ENCODE peak calls at places on chromosomes 12 and 14, in four cellular contexts. F, S, P and J are unnamed samples.

GRCh38 chr12:93918262-93918661 is 230.1 kb upstream of the PLXNC1 start:
- DNase-seq in F (peak; percentile 20), S (no peak), P (no peak), J (peak; percentile 95)

GRCh38 chr12:112303004-112303403 is 79.2 kb downstream of the HECTD4 start:
- DNase-seq in S (no peak), F (no peak), P (no peak), J (peak; percentile 72)

GRCh38 chr12:82461851-82462250 is 103.5 kb downstream of the METTL25 start:
- DNase-seq in S (no peak), P (no peak), F (peak; percentile 30), J (no peak)

GRCh38 chr14:52703225-52703624 is 3.8 kb upstream of the PSMC6 start:
- DNase-seq in S (peak; percentile 58), P (no peak), F (peak; percentile 86), J (peak; percentile 98)

GRCh38 chr12:14716848-14717444 is 20.5 kb upstream of the GUCY2C start:
- DNase-seq in P (no peak), F (peak; percentile 9), S (peak; percentile 81), J (peak; percentile 57)

GRCh38 chr12:6295187-6295811 is 15.2 kb upstream of the PLEKHG6 start:
- DNase-seq in F (peak; percentile 67), S (peak; percentile 90), P (no peak), J (peak; percentile 81)

GRCh38 chr12:115817399-115817798 is 460.1 kb downstream of the MED13L start:
- DNase-seq in F (no peak), S (no peak), P (no peak), J (no peak)

GRCh38 chr12:44972746-44973421 is 78.0 kb downstream of the DBX2 start:
- DNase-seq in P (no peak), S (no peak), F (no peak), J (peak; percentile 14)

GRCh38 chr14:93686313-93686712 is 102.0 kb downstream of the PRIMA1 start:
- DNase-seq in P (no peak), F (no peak), S (no peak), J (no peak)

GRCh38 chr12:57511588-57512325 is 8.6 kb downstream of the DDIT3 start:
- DNase-seq in S (no peak), F (no peak), P (no peak), J (no peak)

GRCh38 chr12:124159655-124160054 is 135.2 kb upstream of the RFLNA start:
- DNase-seq in S (peak; percentile 60), P (no peak), F (no peak), J (no peak)

GRCh38 chr12:49086116-49086515 is 8.5 kb downstream of the DHH start:
- DNase-seq in S (no peak), F (no peak), P (no peak), J (no peak)

GRCh38 chr12:49091056-49091835 is 3.4 kb downstream of the DHH start:
- DNase-seq in S (no peak), F (no peak), P (no peak), J (no peak)

GRCh38 chr12:49088932-49089330 is 5.7 kb downstream of the DHH start:
- DNase-seq in F (no peak), P (no peak), S (no peak), J (no peak)

GRCh38 chr12:49089831-49090773 is 4.5 kb downstream of the DHH start:
- DNase-seq in F (no peak), P (no peak), S (no peak), J (peak; percentile 54)

DNA sequence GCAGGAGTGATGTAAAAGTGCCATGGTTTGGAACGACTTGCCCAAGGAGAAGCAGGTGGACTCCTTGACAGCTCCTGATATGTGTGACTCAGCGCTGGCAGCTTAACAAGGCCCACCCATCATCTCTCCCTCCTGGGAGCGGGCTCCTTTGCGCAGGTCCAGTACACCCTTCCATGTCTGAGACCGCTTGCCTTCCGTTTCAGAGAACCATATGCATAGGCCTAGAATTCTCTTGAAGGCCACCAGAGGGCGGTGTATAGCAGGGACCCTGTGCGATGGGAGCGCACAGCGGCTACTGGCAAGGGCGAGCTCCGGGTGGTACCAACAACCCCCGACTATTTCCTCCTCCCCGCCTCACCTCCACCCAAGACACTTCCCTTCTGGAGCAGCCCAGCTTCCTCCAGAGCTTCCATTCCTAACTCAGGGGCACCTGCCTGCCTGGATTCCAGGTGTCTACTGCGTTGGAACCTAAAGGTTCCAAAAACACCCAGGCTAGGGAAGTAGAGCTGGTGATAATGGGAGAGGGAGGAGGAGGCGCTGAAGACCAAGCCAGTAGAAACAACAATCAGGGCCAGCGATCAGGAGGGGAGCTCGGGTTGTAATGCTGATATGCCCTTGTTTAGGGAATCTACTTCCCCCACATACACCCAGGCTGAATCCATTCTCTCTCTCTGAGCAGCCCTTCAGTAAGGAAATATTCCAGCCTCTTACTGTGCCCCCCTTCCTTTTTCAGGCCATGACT is 6.2 kb downstream of the DHH start:
- DNase-seq in F (peak; percentile 58), S (peak; percentile 61), P (no peak), J (peak; percentile 94)
- H3K4me3 ChIP-seq in F (peak overlapping the region; percentile 7), S (no peak overlapping the region), P (peak overlapping the region; percentile 1), J (peak overlapping the region; percentile 4)

GRCh38 chr14:32560213-32560857 is 231.2 kb downstream of the AKAP6 start:
- DNase-seq in S (peak; percentile 71), P (no peak), F (peak; percentile 33), J (peak; percentile 92)
- TF ChIP-seq CTCF in S (peak; percentile 78), P (peak; percentile 74), F (peak; percentile 92), J (peak; percentile 91)

DNA sequence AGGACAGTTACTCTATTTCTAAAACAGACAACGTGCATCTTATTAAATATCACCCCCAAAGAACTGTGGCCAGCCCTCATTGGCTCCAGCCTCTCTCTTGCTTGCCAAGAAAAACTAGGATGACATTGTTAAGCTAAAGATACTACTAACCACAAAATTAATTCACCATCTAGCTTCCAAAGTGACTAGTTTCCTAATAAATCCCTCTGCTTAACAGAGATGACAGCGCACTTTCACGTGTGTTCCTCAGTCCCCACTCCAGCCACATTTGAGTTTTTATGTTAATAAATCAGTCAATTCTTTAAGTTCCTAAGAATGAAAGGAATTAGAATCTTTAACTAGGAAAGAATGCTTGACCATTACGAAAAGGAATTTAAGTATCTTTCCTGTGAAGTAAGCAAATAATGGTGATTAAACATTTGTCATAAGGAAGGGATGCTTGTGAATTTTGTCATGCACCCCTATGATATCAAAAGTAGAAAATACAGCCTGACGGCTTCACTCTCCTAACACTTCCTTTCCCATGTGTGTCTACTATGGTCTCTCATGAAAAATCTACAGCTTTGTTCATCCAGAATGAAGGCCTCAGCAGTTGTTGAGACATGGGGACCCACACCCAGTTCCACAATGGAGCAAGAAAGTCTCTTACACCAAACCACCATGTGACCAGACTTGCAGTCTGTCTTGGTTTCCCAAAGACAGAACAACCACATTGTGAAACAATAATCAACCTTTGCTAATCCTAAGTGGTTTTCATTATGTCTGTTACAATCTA is 8.1 kb downstream of the CORO1C start:
- DNase-seq in S (no peak), F (peak; percentile 79), P (no peak), J (peak; percentile 87)
- H3K4me3 ChIP-seq in S (no peak overlapping the region), F (no peak overlapping the region), P (no peak overlapping the region), J (no peak overlapping the region)

DNA sequence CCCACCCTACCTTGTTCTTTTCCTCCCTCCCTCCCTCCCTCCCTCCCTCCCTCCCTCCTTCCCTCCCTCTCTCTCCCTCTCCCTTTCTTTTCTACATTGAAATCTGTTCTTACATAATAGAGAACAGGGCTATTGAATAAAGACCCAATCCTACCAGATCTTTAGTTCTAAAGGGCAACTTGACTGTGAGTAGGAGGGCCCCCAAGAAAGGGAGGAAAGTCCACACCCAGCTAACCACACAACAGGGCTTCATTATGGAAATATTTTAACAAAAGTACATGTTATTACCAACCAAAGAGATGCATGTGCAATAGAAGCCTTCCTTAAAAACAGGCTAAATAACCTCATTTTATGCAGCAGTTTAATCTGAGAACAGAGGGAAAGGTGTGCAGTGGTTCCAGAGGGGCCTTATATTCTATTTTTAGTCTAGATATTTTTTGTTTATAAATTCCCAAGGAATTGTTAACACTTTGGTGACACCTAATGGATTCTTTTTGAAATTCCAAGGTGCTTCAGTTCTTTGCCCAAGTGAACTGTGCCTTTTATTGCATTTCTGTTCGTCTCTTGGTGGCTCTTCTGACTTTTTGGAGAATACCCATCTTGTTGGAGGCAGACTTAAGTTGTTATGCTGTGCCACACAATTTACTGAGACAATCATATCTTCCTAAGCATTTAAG is 63.0 kb downstream of the GNS start:
- DNase-seq in F (no peak), P (no peak), S (no peak), J (peak; percentile 74)
- TF ChIP-seq CTCF in F (peak; percentile 54), P (no peak), S (no peak), J (peak; percentile 41)

DNA sequence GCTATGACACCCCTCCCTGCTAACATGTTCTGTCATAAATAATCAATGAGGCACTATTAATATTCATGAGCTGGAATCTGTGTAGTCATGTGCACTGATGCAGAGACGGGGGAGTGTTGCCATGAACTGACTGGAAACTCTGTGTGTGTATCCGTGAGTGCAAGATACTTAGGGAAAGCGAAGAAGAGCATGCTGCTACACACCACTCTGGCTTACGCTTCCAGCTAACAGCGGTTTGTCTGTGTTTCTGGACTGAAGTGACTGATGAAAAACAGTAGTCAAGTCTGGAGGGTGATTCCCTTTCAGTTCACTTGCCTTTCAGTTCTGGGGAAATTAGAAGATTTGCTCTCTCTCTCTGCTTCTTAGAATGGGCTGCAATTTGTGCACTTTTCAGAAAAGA is 249.5 kb downstream of the PDZRN4 start:
- DNase-seq in P (no peak), F (peak; percentile 9), S (no peak), J (no peak)
- H3K4me3 ChIP-seq in P (no peak overlapping the region), F (no peak overlapping the region), S (no peak overlapping the region), J (no peak overlapping the region)